ENCODE peak calls at places on chromosomes 7 and 10, in four cellular contexts. One of them, this sample, is unnamed.

GRCh38 chr10:60314306-60314940 is 75.3 kb downstream of the ANK3 start:
- DNase-seq in HAP-1: peak
- DNase-seq in sciatic nerve: no peak
- DNase-seq in stimulated activated CD4-positive, alpha-beta T cell treated with anti-CD3 and anti-CD28 coated beads, Interleukin-15, amount 100 ng/mL, for 1 hour: no peak
- DNase-seq in this sample: no peak

GRCh38 chr7:74058486-74058885 is 25.1 kb upstream of the LIMK1 start:
- DNase-seq in HAP-1: no peak
- DNase-seq in stimulated activated CD4-positive, alpha-beta T cell treated with anti-CD3 and anti-CD28 coated beads, Interleukin-15, amount 100 ng/mL, for 1 hour: no peak
- DNase-seq in sciatic nerve: no peak
- DNase-seq in this sample: no peak

GRCh38 chr7:87933953-87934698 is at the start of gene ADAM22:
- DNase-seq in HAP-1: peak
- DNase-seq in sciatic nerve: peak
- DNase-seq in stimulated activated CD4-positive, alpha-beta T cell treated with anti-CD3 and anti-CD28 coated beads, Interleukin-15, amount 100 ng/mL, for 1 hour: peak
- DNase-seq in this sample: peak

GRCh38 chr7:63080831-63081230 is 917.8 kb upstream of the ZNF722 start:
- DNase-seq in sciatic nerve: no peak
- DNase-seq in HAP-1: no peak
- DNase-seq in stimulated activated CD4-positive, alpha-beta T cell treated with anti-CD3 and anti-CD28 coated beads, Interleukin-15, amount 100 ng/mL, for 1 hour: no peak
- DNase-seq in this sample: no peak

GRCh38 chr7:29319719-29320521 is 125.3 kb downstream of the CHN2 start:
- DNase-seq in sciatic nerve: no peak
- DNase-seq in HAP-1: no peak
- DNase-seq in stimulated activated CD4-positive, alpha-beta T cell treated with anti-CD3 and anti-CD28 coated beads, Interleukin-15, amount 100 ng/mL, for 1 hour: no peak
- DNase-seq in this sample: no peak

GRCh38 chr10:124717911-124718734 is 26.1 kb downstream of the FAM53B start:
- DNase-seq in stimulated activated CD4-positive, alpha-beta T cell treated with anti-CD3 and anti-CD28 coated beads, Interleukin-15, amount 100 ng/mL, for 1 hour: peak
- DNase-seq in HAP-1: peak
- DNase-seq in sciatic nerve: no peak
- DNase-seq in this sample: peak

GRCh38 chr7:159031135-159031701 is 113.4 kb downstream of the VIPR2 start:
- DNase-seq in stimulated activated CD4-positive, alpha-beta T cell treated with anti-CD3 and anti-CD28 coated beads, Interleukin-15, amount 100 ng/mL, for 1 hour: no peak
- DNase-seq in sciatic nerve: peak
- DNase-seq in HAP-1: peak
- DNase-seq in this sample: no peak

GRCh38 chr7:80387634-80388033 is 124.2 kb downstream of the GNAT3 start:
- DNase-seq in stimulated activated CD4-positive, alpha-beta T cell treated with anti-CD3 and anti-CD28 coated beads, Interleukin-15, amount 100 ng/mL, for 1 hour: no peak
- DNase-seq in sciatic nerve: no peak
- DNase-seq in HAP-1: peak
- DNase-seq in this sample: no peak

GRCh38 chr7:113263749-113264148 is 145.4 kb upstream of the SMIM30 start:
- DNase-seq in sciatic nerve: no peak
- DNase-seq in stimulated activated CD4-positive, alpha-beta T cell treated with anti-CD3 and anti-CD28 coated beads, Interleukin-15, amount 100 ng/mL, for 1 hour: no peak
- DNase-seq in HAP-1: no peak
- DNase-seq in this sample: no peak

GRCh38 chr7:150968698-150969482 is 9.2 kb downstream of the KCNH2 start:
- DNase-seq in stimulated activated CD4-positive, alpha-beta T cell treated with anti-CD3 and anti-CD28 coated beads, Interleukin-15, amount 100 ng/mL, for 1 hour: no peak
- DNase-seq in sciatic nerve: no peak
- DNase-seq in HAP-1: no peak
- DNase-seq in this sample: no peak

GRCh38 chr7:81299272-81299671 is 380.4 kb upstream of the SEMA3C start:
- DNase-seq in HAP-1: peak
- DNase-seq in stimulated activated CD4-positive, alpha-beta T cell treated with anti-CD3 and anti-CD28 coated beads, Interleukin-15, amount 100 ng/mL, for 1 hour: no peak
- DNase-seq in sciatic nerve: no peak
- DNase-seq in this sample: no peak

GRCh38 chr7:48703446-48703845 is 220.9 kb upstream of the CDC14C start:
- DNase-seq in stimulated activated CD4-positive, alpha-beta T cell treated with anti-CD3 and anti-CD28 coated beads, Interleukin-15, amount 100 ng/mL, for 1 hour: no peak
- DNase-seq in HAP-1: no peak
- DNase-seq in sciatic nerve: no peak
- DNase-seq in this sample: no peak

GRCh38 chr10:63286754-63287264 is 153.7 kb downstream of the NRBF2 start:
- DNase-seq in stimulated activated CD4-positive, alpha-beta T cell treated with anti-CD3 and anti-CD28 coated beads, Interleukin-15, amount 100 ng/mL, for 1 hour: no peak
- DNase-seq in HAP-1: no peak
- DNase-seq in sciatic nerve: no peak
- DNase-seq in this sample: no peak

GRCh38 chr10:1607466-1607865 is 129.9 kb downstream of the ADARB2 start:
- DNase-seq in HAP-1: no peak
- DNase-seq in sciatic nerve: no peak
- DNase-seq in stimulated activated CD4-positive, alpha-beta T cell treated with anti-CD3 and anti-CD28 coated beads, Interleukin-15, amount 100 ng/mL, for 1 hour: no peak
- DNase-seq in this sample: no peak

GRCh38 chr7:114678116-114678515 is 243.8 kb upstream of the MDFIC start:
- DNase-seq in HAP-1: no peak
- DNase-seq in sciatic nerve: no peak
- DNase-seq in stimulated activated CD4-positive, alpha-beta T cell treated with anti-CD3 and anti-CD28 coated beads, Interleukin-15, amount 100 ng/mL, for 1 hour: no peak
- DNase-seq in this sample: no peak

GRCh38 chr7:158022601-158023000 is 565.0 kb downstream of the PTPRN2 start:
- DNase-seq in stimulated activated CD4-positive, alpha-beta T cell treated with anti-CD3 and anti-CD28 coated beads, Interleukin-15, amount 100 ng/mL, for 1 hour: no peak
- DNase-seq in HAP-1: no peak
- DNase-seq in sciatic nerve: peak
- DNase-seq in this sample: no peak

GRCh38 chr7:106022193-106022821 is 59.2 kb downstream of the CDHR3 start:
- DNase-seq in HAP-1: no peak
- DNase-seq in sciatic nerve: no peak
- DNase-seq in stimulated activated CD4-positive, alpha-beta T cell treated with anti-CD3 and anti-CD28 coated beads, Interleukin-15, amount 100 ng/mL, for 1 hour: peak
- DNase-seq in this sample: peak

GRCh38 chr7:24932389-24932788 is 47.6 kb downstream of the OSBPL3 start:
- DNase-seq in sciatic nerve: no peak
- DNase-seq in HAP-1: no peak
- DNase-seq in stimulated activated CD4-positive, alpha-beta T cell treated with anti-CD3 and anti-CD28 coated beads, Interleukin-15, amount 100 ng/mL, for 1 hour: no peak
- DNase-seq in this sample: no peak

GRCh38 chr7:158740013-158740656 is 35.5 kb upstream of the NCAPG2 start:
- DNase-seq in sciatic nerve: no peak
- DNase-seq in stimulated activated CD4-positive, alpha-beta T cell treated with anti-CD3 and anti-CD28 coated beads, Interleukin-15, amount 100 ng/mL, for 1 hour: no peak
- DNase-seq in HAP-1: no peak
- DNase-seq in this sample: no peak

GRCh38 chr10:80187465-80188409 is 17.6 kb downstream of the ANXA11 start:
- DNase-seq in HAP-1: no peak
- DNase-seq in sciatic nerve: peak
- DNase-seq in stimulated activated CD4-positive, alpha-beta T cell treated with anti-CD3 and anti-CD28 coated beads, Interleukin-15, amount 100 ng/mL, for 1 hour: peak
- DNase-seq in this sample: peak

GRCh38 chr7:15123901-15124300 is 221.3 kb upstream of the DGKB start:
- DNase-seq in HAP-1: no peak
- DNase-seq in sciatic nerve: no peak
- DNase-seq in stimulated activated CD4-positive, alpha-beta T cell treated with anti-CD3 and anti-CD28 coated beads, Interleukin-15, amount 100 ng/mL, for 1 hour: no peak
- DNase-seq in this sample: no peak

GRCh38 chr7:30923009-30923773 is 11.5 kb downstream of the AQP1 start:
- DNase-seq in stimulated activated CD4-positive, alpha-beta T cell treated with anti-CD3 and anti-CD28 coated beads, Interleukin-15, amount 100 ng/mL, for 1 hour: no peak
- DNase-seq in sciatic nerve: peak
- DNase-seq in HAP-1: peak
- DNase-seq in this sample: no peak

GRCh38 chr10:76354349-76354748 is 922.9 kb downstream of the LRMDA start:
- DNase-seq in stimulated activated CD4-positive, alpha-beta T cell treated with anti-CD3 and anti-CD28 coated beads, Interleukin-15, amount 100 ng/mL, for 1 hour: no peak
- DNase-seq in HAP-1: no peak
- DNase-seq in sciatic nerve: no peak
- DNase-seq in this sample: no peak

GRCh38 chr10:49407552-49408137 is 11.8 kb upstream of the DRGX start:
- DNase-seq in HAP-1: peak
- DNase-seq in stimulated activated CD4-positive, alpha-beta T cell treated with anti-CD3 and anti-CD28 coated beads, Interleukin-15, amount 100 ng/mL, for 1 hour: peak
- DNase-seq in sciatic nerve: peak
- DNase-seq in this sample: peak

GRCh38 chr10:86312701-86313270 is 53.8 kb downstream of the GRID1 start:
- DNase-seq in HAP-1: no peak
- DNase-seq in stimulated activated CD4-positive, alpha-beta T cell treated with anti-CD3 and anti-CD28 coated beads, Interleukin-15, amount 100 ng/mL, for 1 hour: no peak
- DNase-seq in sciatic nerve: no peak
- DNase-seq in this sample: no peak

GRCh38 chr7:127347567-127348246 is 44.8 kb downstream of the ZNF800 start:
- DNase-seq in stimulated activated CD4-positive, alpha-beta T cell treated with anti-CD3 and anti-CD28 coated beads, Interleukin-15, amount 100 ng/mL, for 1 hour: peak
- DNase-seq in sciatic nerve: peak
- DNase-seq in HAP-1: peak
- DNase-seq in this sample: peak

This sample was measured in activated T-cell treated with anti-CD3 and anti-CD28 coated beads for 1 hour.